ENCODE peak calls at places on chromosomes 3 and 15, in six cellular contexts. Z, C, E, P, T and F are unnamed samples.
A peak's percentile ranks its signal among the peaks of the same experiment; 100 is the strongest.

GRCh38 chr15:60989696-60990095 is 239.4 kb downstream of the RORA start:
- DNase-seq in T (no peak), P (no peak), Z (no peak), E (no peak), C (no peak), F (no peak)

GRCh38 chr3:3800076-3800448 is 831 bp downstream of the LRRN1 start:
- DNase-seq in C (no peak), Z (peak; percentile 34), T (peak; percentile 32), E (no peak), P (no peak), F (peak; percentile 67)

GRCh38 chr3:160830792-160831191 is 74.8 kb downstream of the PPM1L start:
- DNase-seq in E (no peak), C (no peak), T (peak; percentile 38), P (no peak), Z (no peak), F (no peak)

GRCh38 chr15:88243895-88244787 is 12.4 kb downstream of the NTRK3 start:
- DNase-seq in E (no peak), C (no peak), P (no peak), Z (peak; percentile 54), T (peak; percentile 53), F (peak; percentile 42)

GRCh38 chr15:86063328-86064180 is 16.1 kb upstream of the AGBL1 start:
- DNase-seq in P (no peak), E (no peak), Z (no peak), C (no peak), T (no peak), F (peak; percentile 32)

GRCh38 chr3:4954256-4955000 is 24.8 kb upstream of the BHLHE40 start:
- DNase-seq in T (no peak), E (no peak), P (no peak), Z (no peak), C (no peak), F (no peak)

GRCh38 chr15:29143293-29143692 is 126.3 kb downstream of the NSMCE3 start:
- DNase-seq in P (no peak), E (no peak), T (no peak), Z (no peak), C (no peak), F (no peak)

GRCh38 chr15:42159381-42160015 is 3.1 kb upstream of the PLA2G4F start:
- DNase-seq in P (peak; percentile 80), C (peak; percentile 20), E (peak; percentile 61), T (peak; percentile 53), Z (no peak), F (no peak)

GRCh38 chr15:80507638-80508316 is 103.6 kb downstream of the ARNT2 start:
- DNase-seq in E (no peak), Z (no peak), C (no peak), P (no peak), T (no peak), F (no peak)

DNA sequence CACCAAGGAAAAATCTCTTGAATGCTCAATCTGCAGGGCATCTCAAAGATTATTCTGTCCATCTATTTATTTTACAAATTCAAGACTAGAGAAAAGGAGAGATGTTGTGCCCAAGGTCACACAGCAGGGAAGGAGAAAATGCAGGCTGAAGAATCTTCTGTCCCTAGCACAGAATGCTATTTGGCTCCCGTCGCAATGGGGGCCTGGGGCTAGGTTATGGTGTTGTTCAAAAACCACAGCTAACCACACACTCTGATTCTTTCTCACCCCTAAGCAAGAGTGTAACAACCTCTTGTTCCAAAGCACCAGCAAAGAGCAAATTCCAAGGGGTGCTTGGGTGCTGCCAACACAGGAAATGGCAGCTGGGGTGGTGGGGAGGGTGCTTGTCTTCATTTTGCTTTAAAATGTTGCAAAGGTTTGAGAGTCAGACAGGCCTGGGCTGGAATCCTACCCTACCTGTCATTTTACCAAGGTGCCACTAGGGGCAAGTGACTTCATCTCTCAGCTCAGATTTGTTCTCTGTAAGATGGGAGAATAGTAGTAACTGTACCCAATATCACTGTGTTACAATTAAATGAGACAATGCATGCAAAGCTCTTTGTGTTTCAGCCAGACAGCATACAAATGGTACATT is 112.5 kb downstream of the ADAMTS9 start:
- DNase-seq in C (no peak), E (no peak), T (no peak), Z (peak; percentile 55), P (no peak), F (no peak)
- TF ChIP-seq CTCF in C (peak; percentile 32), E (peak; percentile 46), T (peak; percentile 56), Z (peak; percentile 76), P (peak; percentile 56), F (peak; percentile 88)

DNA sequence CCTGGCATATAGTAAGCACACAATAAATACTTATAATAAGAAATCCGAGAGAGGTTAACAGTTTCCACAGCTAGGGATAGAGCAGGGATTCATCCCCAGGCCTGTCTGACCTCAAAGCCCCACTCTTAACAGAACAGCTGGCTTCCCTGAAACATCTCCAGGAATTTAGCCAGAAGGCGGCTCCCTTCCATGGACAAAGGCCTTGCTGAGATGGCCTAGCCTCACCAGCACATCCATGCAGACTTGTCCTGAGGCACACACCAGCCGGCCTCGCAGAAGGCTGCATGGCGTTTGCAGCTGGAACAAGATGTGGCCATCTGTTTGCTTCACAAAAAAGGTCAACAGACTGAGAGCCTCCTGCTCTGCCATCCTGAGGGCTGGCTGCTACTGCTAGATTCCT is 245.4 kb downstream of the SLCO3A1 start:
- DNase-seq in E (no peak), Z (peak; percentile 78), P (peak; percentile 41), T (no peak), C (no peak), F (peak; percentile 66)
- TF ChIP-seq CTCF in E (no peak), Z (peak; percentile 47), P (peak; percentile 7), T (no peak), C (no peak), F (no peak)

GRCh38 chr3:140219161-140219745 is 284.3 kb downstream of the CLSTN2 start:
- DNase-seq in Z (no peak), E (no peak), T (no peak), P (no peak), C (no peak), F (no peak)

GRCh38 chr3:140219923-140220452 is 285.0 kb downstream of the CLSTN2 start:
- DNase-seq in E (no peak), C (no peak), T (no peak), Z (no peak), P (no peak), F (no peak)

GRCh38 chr3:140216249-140216648 is 281.3 kb downstream of the CLSTN2 start:
- DNase-seq in Z (no peak), E (no peak), T (no peak), C (no peak), P (no peak), F (no peak)
- TF ChIP-seq CTCF in Z (peak; percentile 45), E (no peak), T (peak; percentile 41), C (no peak), P (peak; percentile 64), F (peak; percentile 37)

GRCh38 chr3:13771496-13771895 is 108.4 kb downstream of the WNT7A start:
- DNase-seq in C (no peak), Z (no peak), E (no peak), P (no peak), T (no peak), F (no peak)

GRCh38 chr3:13772321-13772745 is 107.5 kb downstream of the WNT7A start:
- DNase-seq in C (no peak), T (no peak), E (no peak), P (no peak), Z (no peak), F (no peak)

GRCh38 chr3:13776253-13777050 is 103.4 kb downstream of the WNT7A start:
- DNase-seq in T (no peak), E (no peak), Z (peak; percentile 27), P (no peak), C (no peak), F (no peak)

GRCh38 chr3:13770390-13771169 is 109.3 kb downstream of the WNT7A start:
- DNase-seq in Z (peak; percentile 75), E (no peak), T (peak; percentile 16), C (no peak), P (no peak), F (no peak)

DNA sequence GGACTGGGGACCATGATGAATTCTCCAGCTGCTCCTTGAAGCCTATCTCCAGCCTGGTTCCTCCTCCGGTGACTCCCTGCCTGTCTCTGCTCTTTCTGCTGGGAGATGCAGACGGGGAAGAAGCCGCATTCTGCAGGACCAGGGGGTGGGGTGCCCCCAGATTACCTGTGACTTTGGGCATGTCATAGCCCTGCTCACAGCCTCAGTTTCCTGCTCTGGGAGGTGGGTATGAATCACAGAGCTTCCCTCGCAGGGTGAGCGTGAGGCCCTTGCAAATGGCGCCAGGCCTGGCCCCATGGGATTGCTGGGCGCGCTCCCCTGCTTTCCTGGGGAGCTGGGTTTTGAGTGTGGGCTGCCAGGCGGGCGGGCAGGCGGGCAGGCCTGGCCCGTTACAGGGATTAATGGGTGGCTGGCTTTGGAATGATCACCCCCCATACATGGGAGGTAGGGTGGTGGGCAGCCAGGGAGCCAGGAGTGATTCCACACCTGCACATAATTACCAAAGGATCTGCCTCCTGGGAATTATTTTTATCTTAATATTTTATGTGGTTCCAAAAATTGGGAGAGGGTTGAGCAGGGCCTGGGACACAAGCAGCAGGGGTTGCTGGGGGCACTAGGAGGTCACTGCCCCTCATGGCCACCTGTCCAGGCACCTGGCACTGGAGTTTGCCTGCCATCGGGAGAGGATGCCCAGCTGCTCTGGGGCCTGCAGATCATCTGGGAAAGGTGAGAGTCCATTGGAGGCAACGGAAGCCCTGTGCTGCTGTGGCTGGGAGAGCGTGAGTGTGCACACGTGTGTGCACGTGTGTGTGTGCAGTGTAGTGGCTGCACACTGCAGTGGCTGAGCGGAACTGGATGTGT is 106.8 kb downstream of the WNT7A start:
- DNase-seq in C (no peak), T (no peak), E (no peak), Z (no peak), P (no peak), F (no peak)
- TF ChIP-seq CTCF in C (no peak), T (no peak), E (no peak), Z (no peak), P (no peak), F (no peak)

DNA sequence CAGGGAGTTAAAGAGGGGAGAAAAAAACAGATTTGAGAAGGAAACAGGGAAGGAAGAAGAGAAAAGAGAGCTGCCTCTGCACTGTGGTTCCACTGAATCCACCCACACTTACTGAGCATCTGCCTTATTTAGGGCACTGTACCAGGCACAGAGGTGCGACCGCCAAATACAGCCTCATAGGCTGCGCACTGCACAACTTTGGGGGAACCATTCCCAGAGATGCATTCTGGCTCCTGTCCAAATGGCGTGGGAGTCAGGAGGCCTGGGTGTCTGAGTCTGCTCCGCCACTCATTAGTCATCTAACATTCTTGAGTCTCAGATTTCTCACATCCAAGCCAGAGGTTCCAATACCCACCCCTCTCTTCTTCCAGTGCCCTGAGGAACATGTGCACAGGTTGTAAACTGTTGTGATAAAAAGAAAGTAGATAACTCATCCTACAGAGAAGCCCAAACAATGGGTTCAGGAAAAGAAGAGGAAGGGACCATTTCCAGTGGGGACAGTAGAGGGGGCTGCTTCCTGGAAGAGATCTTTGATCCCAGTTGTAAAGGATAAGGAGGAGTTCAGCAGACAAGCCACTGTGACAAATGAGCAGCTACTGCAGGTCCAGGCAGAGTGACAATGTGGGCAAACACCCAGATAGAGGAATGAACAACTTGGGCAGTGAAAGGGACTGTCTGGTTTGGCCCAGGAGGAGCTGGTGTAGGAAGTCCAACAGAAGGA is 254.6 kb downstream of the UACA start:
- DNase-seq in T (no peak), C (no peak), P (no peak), Z (no peak), E (peak; percentile 54), F (no peak)
- TF ChIP-seq CTCF in T (peak; percentile 12), C (no peak), P (no peak), Z (peak; percentile 49), E (no peak), F (no peak)